ENCODE peak calls at places on chromosomes 11 and 22, in nine cellular contexts. B is T-helper 2 cell, Y is HS-5, N is retinal pigment epithelial cell, W is B cell, L is prostate gland, R is COR-L47, X is ovary, S is NCI-H2081. Z is an unnamed sample.

GRCh38 chr11:132564120-132564519 is 968.2 kb downstream of the OPCML start:
- DNase-seq in B (no peak), Y (no peak), N (no peak), W (no peak), L (no peak), R (no peak), X (no peak), S (no peak), Z (no peak)

GRCh38 chr11:91263698-91264097 is 960.9 kb upstream of the FAT3 start:
- DNase-seq in B (no peak), Y (no peak), N (no peak), W (no peak), L (no peak), R (no peak), X (no peak), S (no peak), Z (no peak)

GRCh38 chr22:35380537-35381423 is at the start of gene HMOX1:
- DNase-seq in B (peak), Y (no peak), N (peak), W (peak), L (peak), R (peak), X (peak), S (peak), Z (peak)

GRCh38 chr11:14974723-14975587 is 2.8 kb upstream of the CALCA start:
- DNase-seq in B (no peak), Y (no peak), N (no peak), W (peak), L (no peak), R (no peak), X (no peak), S (no peak), Z (no peak)

GRCh38 chr11:8959546-8960166 is 4.6 kb downstream of the TMEM9B start:
- DNase-seq in B (no peak), Y (peak), N (peak), W (peak), L (peak), R (peak), X (peak), S (peak), Z (peak)

GRCh38 chr11:65448418-65449196 is 26.0 kb downstream of the NEAT1 start:
- DNase-seq in B (no peak), Y (peak), N (no peak), W (no peak), L (no peak), R (no peak), X (no peak), S (no peak), Z (no peak)

GRCh38 chr22:29621761-29622526 is 18.5 kb downstream of the NF2 start:
- DNase-seq in B (no peak), Y (peak), N (peak), W (no peak), L (no peak), R (no peak), X (no peak), S (no peak), Z (peak)

GRCh38 chr11:86056262-86056911 is 12.5 kb downstream of the PICALM start:
- DNase-seq in B (no peak), Y (no peak), N (no peak), W (no peak), L (no peak), R (no peak), X (no peak), S (no peak), Z (no peak)

GRCh38 chr11:60995798-60996197 is 24.3 kb downstream of the CD6 start:
- DNase-seq in B (no peak), Y (no peak), N (no peak), W (no peak), L (no peak), R (no peak), X (no peak), S (no peak), Z (no peak)

GRCh38 chr11:5600374-5600851 is 4.0 kb downstream of the TRIM6 start:
- DNase-seq in B (no peak), Y (no peak), N (peak), W (peak), L (peak), R (peak), X (peak), S (peak), Z (peak)

GRCh38 chr11:22976146-22976545 is 115.9 kb upstream of the CCDC179 start:
- DNase-seq in B (no peak), Y (peak), N (peak), W (no peak), L (no peak), R (no peak), X (no peak), S (no peak), Z (peak)